ENCODE peak calls at places on chromosome 22, in six cellular contexts. A is K562, F is GM12891, M is HepG2, O is H1, C is GM12878. X is an unnamed sample.

GRCh38 chr22:44023404-44024287 is 456 bp upstream of the PARVB start:
- DNase-seq in A (peak), F (peak), M (no peak), O (no peak), C (no peak), X (peak)

GRCh38 chr22:50267591-50268390 is 2.4 kb downstream of the MAPK11 start:
- DNase-seq in A (peak), F (peak), M (no peak), O (no peak), C (no peak), X (no peak)

GRCh38 chr22:42316988-42317387 is 46.5 kb upstream of the TCF20 start:
- DNase-seq in A (peak), F (no peak), M (no peak), O (no peak), C (no peak), X (no peak)

GRCh38 chr22:44130076-44130711 is 50.5 kb upstream of the PARVG start:
- DNase-seq in A (no peak), F (no peak), M (no peak), O (no peak), C (no peak), X (no peak)

GRCh38 chr22:24410110-24410856 is 17.1 kb upstream of the ADORA2A start:
- DNase-seq in A (no peak), F (no peak), M (no peak), O (no peak), C (no peak), X (no peak)

GRCh38 chr22:17910561-17911311 is 113.6 kb downstream of the MICAL3 start:
- DNase-seq in A (peak), F (no peak), M (no peak), O (no peak), C (no peak), X (no peak)

GRCh38 chr22:47553436-47553835 is 791.0 kb downstream of the TBC1D22A start:
- DNase-seq in A (no peak), F (no peak), M (no peak), O (no peak), C (no peak), X (no peak)

GRCh38 chr22:42673898-42674390 is 24.8 kb upstream of the CYB5R3 start:
- DNase-seq in A (no peak), F (no peak), M (peak), O (no peak), C (no peak), X (no peak)

GRCh38 chr22:49087163-49087562 is 740.5 kb downstream of the BRD1 start:
- DNase-seq in A (no peak), F (no peak), M (no peak), O (no peak), C (no peak), X (no peak)

GRCh38 chr22:36027579-36027959 is 1.1 kb downstream of the RBFOX2 start:
- DNase-seq in A (no peak), F (no peak), M (no peak), O (no peak), C (no peak), X (no peak)

GRCh38 chr22:17167486-17167885 is 8.4 kb upstream of the HDHD5 start:
- DNase-seq in A (no peak), F (no peak), M (no peak), O (no peak), C (no peak), X (no peak)

GRCh38 chr22:42433754-42434153 is 1.6 kb upstream of the NFAM1 start:
- DNase-seq in A (no peak), F (no peak), M (no peak), O (no peak), C (no peak), X (no peak)

GRCh38 chr22:48301908-48302307 is 1525.8 kb downstream of the BRD1 start:
- DNase-seq in A (no peak), F (no peak), M (no peak), O (no peak), C (no peak), X (no peak)

GRCh38 chr22:20979243-20979809 is 2.8 kb upstream of the LZTR1 start:
- DNase-seq in A (peak), F (peak), M (no peak), O (peak), C (no peak), X (no peak)

GRCh38 chr22:42758929-42759629 is 38.4 kb upstream of the A4GALT start:
- DNase-seq in A (no peak), F (no peak), M (no peak), O (no peak), C (no peak), X (no peak)

GRCh38 chr22:36397081-36397766 is 9.5 kb upstream of the MYH9 start:
- DNase-seq in A (no peak), F (no peak), M (peak), O (no peak), C (no peak), X (no peak)

GRCh38 chr22:25051983-25052710 is 99.6 kb downstream of the KIAA1671 start:
- DNase-seq in A (no peak), F (no peak), M (peak), O (no peak), C (no peak), X (no peak)

GRCh38 chr22:35638408-35638807 is 9.8 kb upstream of the APOL6 start:
- DNase-seq in A (no peak), F (no peak), M (no peak), O (no peak), C (no peak), X (no peak)

GRCh38 chr22:35230839-35231584 is 26.3 kb upstream of the HMGXB4 start:
- DNase-seq in A (peak), F (no peak), M (peak), O (no peak), C (no peak), X (no peak)

GRCh38 chr22:50656122-50657070 is 16.2 kb upstream of the SHANK3 start:
- DNase-seq in A (no peak), F (no peak), M (peak), O (no peak), C (no peak), X (no peak)

DNA sequence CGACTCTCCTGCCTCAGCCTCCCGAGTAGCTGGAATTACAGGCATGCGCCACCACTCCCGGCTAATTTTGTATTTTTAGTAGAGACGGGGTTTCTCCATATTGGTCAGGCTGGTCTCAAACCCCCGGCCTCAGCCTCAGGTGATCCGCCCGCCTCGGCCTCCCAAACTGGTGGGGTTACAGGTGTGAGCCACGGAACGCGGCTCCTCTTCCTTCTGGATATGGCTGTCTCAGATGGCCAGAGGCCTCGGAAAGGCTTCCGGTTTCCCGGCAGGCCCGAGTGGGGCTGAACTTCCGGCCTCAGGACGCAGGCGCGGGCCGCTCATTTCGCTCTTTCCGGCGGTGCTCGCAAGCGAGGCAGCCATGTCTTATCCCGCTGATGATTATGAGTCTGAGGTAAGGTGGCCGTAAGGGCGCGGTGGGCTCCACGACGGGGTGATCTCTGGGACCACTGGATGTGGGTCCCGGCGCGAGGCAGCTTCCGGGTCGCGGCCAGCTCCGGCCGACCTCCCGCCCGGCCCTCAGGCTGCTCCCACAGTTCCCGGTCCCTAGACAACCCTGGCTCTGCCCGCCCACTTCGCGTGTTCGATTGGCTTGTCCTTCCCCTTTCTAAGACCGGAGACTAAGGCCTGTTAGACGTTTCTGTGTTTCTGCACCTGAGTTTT is at the start of gene EIF3L:
- DNase-seq in A (peak), F (peak), M (peak), O (peak), C (peak), X (peak)
- TF ChIP-seq POLR2A in A (peak), F (peak), M (peak), O (peak), C (peak), X (peak)

DNA sequence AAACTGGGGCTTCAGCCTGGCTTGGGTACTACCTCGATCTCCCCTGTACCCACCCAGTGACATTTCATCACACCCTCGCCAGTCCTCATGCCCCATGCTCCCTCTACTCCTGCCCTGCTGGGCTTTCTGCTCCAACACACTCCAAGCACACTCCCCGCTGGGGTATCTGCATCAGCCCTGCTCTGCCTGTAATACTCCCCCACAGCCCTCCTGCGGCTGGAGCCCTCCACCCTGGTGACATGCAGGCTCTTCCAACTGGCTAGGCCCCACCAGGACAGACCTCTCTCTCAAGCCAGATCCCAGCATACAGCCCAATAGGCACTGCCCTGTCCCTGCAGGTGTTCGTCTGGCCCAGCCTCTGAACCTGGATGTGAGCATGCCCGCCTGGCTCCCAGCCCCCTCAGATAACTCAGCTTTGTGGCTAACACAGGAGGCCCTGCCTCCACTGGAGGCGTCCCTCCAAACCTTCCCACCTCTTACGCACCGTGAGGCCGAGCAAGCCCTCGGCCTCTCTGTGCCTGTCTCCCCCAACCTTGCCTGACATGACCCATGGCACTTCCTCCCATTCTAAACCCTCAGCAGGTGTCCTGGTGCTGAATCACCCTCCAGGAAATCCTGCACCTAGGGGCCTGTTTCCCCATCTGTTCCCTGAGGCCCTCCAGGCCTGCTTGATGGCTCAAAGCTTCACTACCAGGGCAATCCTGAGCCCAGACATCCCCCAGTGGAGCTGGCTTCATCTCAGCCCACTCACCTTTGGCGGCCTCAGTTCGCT is 33.5 kb upstream of the TXNRD2 start:
- DNase-seq in A (peak), F (no peak), M (no peak), O (no peak), C (no peak), X (no peak)
- TF ChIP-seq TAF1 in A (peak), F (no peak), M (no peak), O (no peak), C (no peak), X (no peak)

DNA sequence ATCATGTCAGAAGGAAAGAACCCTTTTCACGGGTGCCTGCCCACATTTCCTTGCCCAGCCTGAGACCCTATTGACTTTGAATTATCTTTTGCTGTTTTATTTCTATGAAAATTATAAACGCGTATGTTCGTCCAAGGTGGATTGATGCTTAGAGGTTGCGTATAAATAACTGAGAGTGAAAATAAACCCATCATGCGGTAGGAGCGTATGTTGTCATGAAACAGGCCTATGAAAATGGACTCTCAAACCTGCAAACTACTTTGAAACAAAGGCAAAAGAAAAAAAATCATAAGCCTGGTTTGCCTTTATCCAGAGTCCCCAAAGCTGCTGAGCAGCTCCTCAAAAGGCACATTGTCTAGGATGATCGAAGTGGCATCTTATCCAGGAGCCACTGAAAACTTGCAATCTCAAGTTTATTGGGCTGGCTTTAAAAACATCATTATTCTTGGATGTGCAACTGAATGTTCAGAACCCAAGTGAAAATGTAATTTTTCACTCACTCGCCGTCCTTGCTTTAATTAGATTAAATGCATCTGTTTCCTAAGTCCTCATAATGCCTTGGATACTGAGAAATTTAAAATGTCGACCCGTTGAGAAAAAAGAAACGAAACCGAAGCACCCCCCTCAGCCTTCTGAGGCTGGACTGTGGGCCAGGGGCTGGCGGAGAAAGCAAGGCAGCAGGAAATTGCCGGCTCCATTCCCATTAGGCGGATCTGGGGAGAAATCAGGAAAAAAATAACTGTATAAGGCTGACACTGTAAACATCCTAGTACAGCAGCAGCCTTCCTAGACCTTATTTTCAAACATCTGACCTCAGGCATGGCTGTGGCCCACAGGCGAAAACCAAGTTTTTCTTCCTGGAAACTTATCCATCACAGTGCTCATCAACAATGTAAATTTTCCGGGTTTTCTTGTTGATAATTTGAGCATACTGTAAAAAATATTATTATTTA is 82.9 kb upstream of the PPARA start:
- DNase-seq in A (no peak), F (no peak), M (no peak), O (no peak), C (no peak), X (no peak)
- TF ChIP-seq POLR2AphosphoS5 in A (no peak), F (no peak), M (no peak), O (no peak), C (no peak), X (no peak)

GRCh38 chr22:29768052-29768680 is 997 bp downstream of the UQCR10 start:
- DNase-seq in A (peak), F (no peak), M (no peak), O (no peak), C (no peak), X (no peak)

GRCh38 chr22:29766632-29767288 is at the start of gene ZMAT5:
- DNase-seq in A (peak), F (peak), M (peak), O (peak), C (peak), X (peak)

GRCh38 chr22:29773233-29773632 is 6.1 kb downstream of the UQCR10 start:
- DNase-seq in A (no peak), F (no peak), M (no peak), O (peak), C (no peak), X (no peak)

GRCh38 chr22:29767289-29768051 is at the start of gene UQCR10:
- DNase-seq in A (peak), F (peak), M (peak), O (peak), C (no peak), X (peak)

DNA sequence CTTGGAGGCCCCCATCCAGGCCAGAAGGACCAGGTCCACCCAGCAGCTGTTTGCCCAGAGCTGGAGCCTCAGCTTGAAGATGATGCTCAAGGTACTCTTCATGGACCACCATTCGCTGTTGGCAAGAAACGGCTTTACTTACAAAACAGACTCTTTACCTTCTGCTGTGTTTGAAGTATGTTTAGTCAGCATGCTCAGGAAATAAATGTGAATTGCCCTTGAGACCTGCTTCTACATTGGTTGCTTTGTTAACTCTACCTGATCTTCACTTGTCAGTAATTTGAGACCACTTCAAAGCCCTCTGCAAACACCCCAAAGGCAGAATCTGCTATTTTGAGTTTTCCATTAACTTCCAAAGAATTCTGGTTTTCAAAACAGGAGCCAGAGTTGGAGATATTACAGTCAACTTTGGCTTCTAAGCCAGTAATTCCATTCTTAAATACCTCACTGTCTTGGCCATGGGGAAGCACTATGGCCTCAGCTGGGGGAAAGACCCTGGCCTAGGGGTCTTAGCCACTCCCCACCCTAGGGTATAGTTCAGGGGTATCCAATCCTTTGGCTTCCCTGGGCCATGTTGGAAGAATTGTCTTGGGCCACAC is 2.7 kb downstream of the UQCR10 start:
- DNase-seq in A (no peak), F (no peak), M (peak), O (no peak), C (no peak), X (no peak)
- TF ChIP-seq POLR2A in A (no peak), F (no peak), M (no peak), O (no peak), C (no peak), X (no peak)

DNA sequence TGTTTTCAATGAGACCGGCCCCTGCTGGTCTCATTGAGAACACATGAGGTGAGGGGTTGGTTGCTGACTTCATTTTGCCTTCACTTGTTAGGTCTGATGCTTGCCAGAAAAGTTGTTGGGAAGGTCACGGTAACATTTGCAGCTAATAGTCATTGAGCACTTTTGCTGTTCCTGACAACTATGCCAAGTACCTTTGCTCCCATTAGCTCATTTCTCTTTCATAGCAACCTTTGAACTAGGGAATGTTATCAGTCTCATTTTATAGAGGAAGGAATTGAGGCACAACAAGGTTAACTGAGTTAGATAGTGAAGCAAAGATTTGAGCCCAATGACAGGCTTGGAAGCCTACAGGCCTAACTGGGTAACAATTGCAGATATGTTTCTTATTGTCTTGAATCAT is 195.4 kb upstream of the LARGE1 start:
- DNase-seq in A (no peak), F (no peak), M (no peak), O (no peak), C (no peak), X (no peak)
- TF ChIP-seq TAF1 in A (no peak), F (no peak), M (no peak), O (no peak), C (no peak), X (no peak)

GRCh38 chr22:46132830-46133587 is 17.3 kb upstream of the PPARA start:
- DNase-seq in A (no peak), F (no peak), M (peak), O (no peak), C (no peak), X (no peak)
- TF ChIP-seq POLR2AphosphoS5 in A (no peak), F (no peak), M (no peak), O (no peak), C (no peak), X (no peak)

DNA sequence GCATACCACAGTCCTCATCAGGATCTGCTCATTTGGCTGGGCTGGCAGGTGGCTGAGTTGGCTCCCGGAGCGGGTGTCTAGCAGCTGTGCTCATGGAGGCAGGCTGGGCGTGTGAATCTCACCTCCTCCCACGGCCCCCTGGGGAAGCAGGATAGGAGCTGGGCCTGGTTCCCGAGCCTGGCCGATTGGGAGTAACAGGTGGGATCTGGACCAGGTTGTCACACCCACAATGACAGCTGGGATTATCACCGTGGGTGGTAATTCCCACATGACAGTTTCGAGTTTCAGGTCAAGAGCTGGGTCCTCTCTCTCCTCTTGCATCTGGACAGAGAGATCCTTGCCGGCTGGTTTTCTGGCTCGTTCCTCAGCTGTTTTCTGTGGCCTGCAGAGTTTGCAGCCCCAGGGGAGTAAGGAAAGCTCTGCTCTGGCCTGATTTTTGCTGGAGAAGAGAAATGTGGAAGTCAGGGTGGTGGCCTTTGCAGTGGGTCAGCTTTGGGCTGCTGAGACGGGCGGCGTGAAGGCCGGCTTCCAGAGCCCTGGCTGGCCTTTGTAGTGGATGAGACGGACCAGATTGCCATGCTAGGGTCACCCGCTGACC is 57.0 kb downstream of the BCR start:
- DNase-seq in A (peak), F (no peak), M (no peak), O (no peak), C (no peak), X (no peak)
- TF ChIP-seq POLR2A in A (no peak), F (no peak), M (no peak), O (no peak), C (no peak), X (no peak)

GRCh38 chr22:31950226-31950625 is 5.9 kb downstream of the YWHAH start:
- DNase-seq in A (no peak), F (no peak), M (no peak), O (no peak), C (no peak), X (no peak)
- TF ChIP-seq TAF1 in A (no peak), F (no peak), M (no peak), O (no peak), C (no peak), X (no peak)

GRCh38 chr22:40512426-40513136 is 123.9 kb downstream of the MRTFA start:
- DNase-seq in A (no peak), F (no peak), M (peak), O (no peak), C (no peak), X (no peak)
- TF ChIP-seq POLR2AphosphoS5 in A (no peak), F (no peak), M (no peak), O (no peak), C (no peak), X (no peak)

X was measured in GM12892.